ENCODE peak calls at places on chromosomes 13 and 19, in six cellular contexts. R is AG09319, P is GM13976, G is left ventricle myocardium inferior, Y is fibroblast of villous mesenchyme, Q is osteocyte. L is an unnamed sample.

GRCh38 chr19:35273686-35274259 is 5.0 kb downstream of the USF2 start:
- DNase-seq in R (no peak), Q (no peak), P (no peak), Y (no peak), G (no peak), L (no peak)

GRCh38 chr19:55581828-55582223 is 1.2 kb upstream of the ZNF579 start:
- DNase-seq in Y (no peak), R (no peak), P (no peak), G (no peak), Q (no peak), L (no peak)

GRCh38 chr13:21616880-21617279 is 12.9 kb upstream of the MICU2 start:
- DNase-seq in G (no peak), Q (no peak), P (no peak), Y (no peak), R (no peak), L (no peak)

GRCh38 chr13:29753593-29754485 is 96.6 kb downstream of the UBL3 start:
- DNase-seq in P (no peak), G (no peak), Q (no peak), Y (peak), R (no peak), L (no peak)

GRCh38 chr13:46797468-46798237 is 692 bp upstream of the ESD start:
- DNase-seq in R (no peak), Y (peak), P (no peak), Q (no peak), G (no peak), L (no peak)

GRCh38 chr13:41178040-41178439 is 16.3 kb downstream of the KBTBD7 start:
- DNase-seq in P (no peak), Y (peak), G (no peak), R (no peak), Q (no peak), L (no peak)

GRCh38 chr13:105817011-105817410 is 718.5 kb downstream of the EFNB2 start:
- DNase-seq in G (no peak), P (no peak), Q (no peak), R (no peak), Y (no peak), L (no peak)

GRCh38 chr13:107348471-107348870 is 780.5 kb upstream of the ARGLU1 start:
- DNase-seq in Q (no peak), G (no peak), R (no peak), P (no peak), Y (peak), L (no peak)

GRCh38 chr13:55967055-55967454 is 1173.7 kb upstream of the PRR20A start:
- DNase-seq in Y (no peak), R (no peak), Q (no peak), G (no peak), P (no peak), L (no peak)

GRCh38 chr13:91133941-91134772 is 213.3 kb upstream of the MIR17HG start:
- DNase-seq in Y (peak), G (no peak), R (no peak), P (peak), Q (no peak), L (peak)

GRCh38 chr13:112687836-112688559 is 1.8 kb upstream of the ATP11A start:
- DNase-seq in Y (no peak), Q (no peak), R (no peak), G (no peak), P (no peak), L (no peak)

GRCh38 chr13:34172048-34172447 is 354.1 kb downstream of the RFC3 start:
- DNase-seq in Y (no peak), G (no peak), Q (no peak), R (no peak), P (no peak), L (no peak)

GRCh38 chr13:99228737-99229691 is 28.4 kb downstream of the UBAC2 start:
- DNase-seq in G (no peak), Y (peak), R (no peak), Q (no peak), P (peak), L (no peak)

GRCh38 chr13:66513728-66514127 is 716.4 kb downstream of the PCDH9 start:
- DNase-seq in Y (no peak), R (no peak), G (no peak), P (no peak), Q (no peak), L (no peak)

GRCh38 chr13:92175330-92175729 is 776.9 kb downstream of the GPC5 start:
- DNase-seq in Y (peak), G (no peak), P (peak), R (no peak), Q (no peak), L (peak)

GRCh38 chr19:53903055-53903680 is 5.9 kb upstream of the CACNG7 start:
- DNase-seq in Y (peak), G (no peak), R (peak), Q (no peak), P (no peak), L (peak)

GRCh38 chr13:99911965-99912566 is 59.5 kb downstream of the ZIC5 start:
- DNase-seq in R (no peak), P (no peak), Y (no peak), Q (no peak), G (no peak), L (no peak)

GRCh38 chr19:46881092-46881491 is 20.3 kb downstream of the ARHGAP35 start:
- DNase-seq in Q (no peak), R (no peak), G (no peak), Y (no peak), P (no peak), L (no peak)

GRCh38 chr19:46878613-46879375 is 18.0 kb downstream of the ARHGAP35 start:
- DNase-seq in R (no peak), G (no peak), Y (peak), Q (no peak), P (no peak), L (no peak)

GRCh38 chr19:46880440-46880839 is 19.6 kb downstream of the ARHGAP35 start:
- DNase-seq in Q (no peak), Y (no peak), R (no peak), P (no peak), G (no peak), L (no peak)

GRCh38 chr19:46885411-46885810 is 24.6 kb downstream of the ARHGAP35 start:
- DNase-seq in R (no peak), Q (no peak), Y (no peak), G (no peak), P (no peak), L (no peak)

GRCh38 chr19:46882034-46882433 is 21.2 kb downstream of the ARHGAP35 start:
- DNase-seq in Q (no peak), Y (no peak), R (no peak), G (no peak), P (no peak), L (no peak)
- TF ChIP-seq CTCF in Q (no peak), Y (no peak), R (no peak), G (no peak), P (no peak), L (no peak)

GRCh38 chr19:50497030-50497420 is 14.0 kb downstream of the JOSD2 start:
- DNase-seq in P (no peak), Y (no peak), R (no peak), Q (no peak), G (peak), L (no peak)

GRCh38 chr19:50496189-50497029 is 14.6 kb downstream of the JOSD2 start:
- DNase-seq in Q (no peak), Y (no peak), R (no peak), P (no peak), G (peak), L (peak)

GRCh38 chr19:50493171-50493570 is 16.5 kb upstream of the GARIN5A start:
- DNase-seq in Y (no peak), Q (no peak), G (no peak), P (no peak), R (no peak), L (no peak)

GRCh38 chr19:50494186-50495019 is 16.6 kb downstream of the JOSD2 start:
- DNase-seq in R (no peak), Y (no peak), P (no peak), G (no peak), Q (no peak), L (no peak)

GRCh38 chr19:50495020-50495531 is 15.9 kb downstream of the JOSD2 start:
- DNase-seq in G (no peak), Y (no peak), R (no peak), Q (no peak), P (no peak), L (no peak)
- TF ChIP-seq CTCF in G (no peak), Y (no peak), R (no peak), Q (no peak), P (no peak), L (no peak)

GRCh38 chr19:33767898-33768413 is 28.7 kb upstream of the KCTD15 start:
- DNase-seq in G (no peak), Q (no peak), P (no peak), Y (peak), R (no peak), L (peak)
- TF ChIP-seq CTCF in G (peak), Q (peak), P (no peak), Y (peak), R (peak), L (peak)

GRCh38 chr13:74825170-74825948 is 656.6 kb downstream of the TBC1D4 start:
- DNase-seq in G (no peak), P (no peak), Q (no peak), R (peak), Y (peak), L (no peak)

GRCh38 chr13:74825949-74826246 is 656.1 kb downstream of the TBC1D4 start:
- DNase-seq in R (no peak), Y (no peak), G (no peak), P (no peak), Q (no peak), L (no peak)

GRCh38 chr13:74819549-74819948 is 662.4 kb downstream of the TBC1D4 start:
- DNase-seq in G (no peak), P (no peak), Y (no peak), R (no peak), Q (no peak), L (no peak)

GRCh38 chr13:74816737-74817136 is 665.2 kb downstream of the TBC1D4 start:
- DNase-seq in Y (peak), P (no peak), Q (no peak), R (no peak), G (no peak), L (no peak)

GRCh38 chr13:74820809-74821208 is 661.2 kb downstream of the TBC1D4 start:
- DNase-seq in P (no peak), R (no peak), G (no peak), Q (no peak), Y (no peak), L (no peak)
- TF ChIP-seq CTCF in P (no peak), R (no peak), G (no peak), Q (no peak), Y (no peak), L (no peak)

GRCh38 chr19:44509478-44509877 is 9.2 kb upstream of the ZNF180 start:
- DNase-seq in P (no peak), Q (no peak), G (no peak), R (no peak), Y (no peak), L (no peak)
- TF ChIP-seq CTCF in P (no peak), Q (no peak), G (no peak), R (no peak), Y (no peak), L (no peak)

DNA sequence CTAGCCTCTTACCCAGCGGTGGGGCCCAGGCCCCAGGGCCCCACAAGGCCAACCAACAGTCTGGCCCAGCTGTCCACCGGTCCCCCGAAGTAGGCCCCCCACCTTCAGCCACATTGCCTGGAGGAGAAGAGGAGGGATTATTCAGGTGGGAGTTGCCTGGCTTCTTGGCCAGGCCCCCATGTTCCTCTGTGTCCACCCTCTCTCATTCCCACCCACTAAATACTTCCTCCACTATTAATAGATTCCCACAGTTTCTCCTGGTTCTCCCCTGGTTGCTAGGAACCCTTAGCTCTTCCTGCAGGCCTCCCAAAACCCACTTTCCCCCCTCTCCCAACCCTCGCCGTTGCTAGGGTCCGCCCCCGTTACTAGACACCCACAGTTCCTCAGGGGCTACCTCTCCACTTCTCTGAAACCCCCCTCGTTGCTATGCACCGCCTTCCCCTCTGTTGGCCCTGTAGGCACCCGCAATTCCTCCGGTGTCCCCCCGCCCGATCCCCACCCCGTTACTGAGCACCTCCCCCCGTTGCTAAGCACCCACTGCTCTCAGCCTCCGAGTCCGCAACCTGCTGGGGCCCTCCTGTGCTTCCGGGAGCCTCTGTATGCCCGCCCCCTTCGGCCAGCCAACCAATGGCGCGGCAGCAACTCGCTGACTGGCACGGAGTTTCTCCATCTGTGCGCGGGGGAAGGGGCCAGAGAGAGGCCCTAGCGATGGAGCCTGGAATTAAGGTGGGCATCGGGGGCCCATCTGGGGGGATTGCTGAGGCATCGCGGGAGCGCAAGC is 2.0 kb downstream of the COQ8B start:
- DNase-seq in P (peak), R (peak), Y (peak), Q (peak), G (peak), L (peak)
- TF ChIP-seq CTCF in P (no peak), R (no peak), Y (no peak), Q (no peak), G (peak), L (no peak)

DNA sequence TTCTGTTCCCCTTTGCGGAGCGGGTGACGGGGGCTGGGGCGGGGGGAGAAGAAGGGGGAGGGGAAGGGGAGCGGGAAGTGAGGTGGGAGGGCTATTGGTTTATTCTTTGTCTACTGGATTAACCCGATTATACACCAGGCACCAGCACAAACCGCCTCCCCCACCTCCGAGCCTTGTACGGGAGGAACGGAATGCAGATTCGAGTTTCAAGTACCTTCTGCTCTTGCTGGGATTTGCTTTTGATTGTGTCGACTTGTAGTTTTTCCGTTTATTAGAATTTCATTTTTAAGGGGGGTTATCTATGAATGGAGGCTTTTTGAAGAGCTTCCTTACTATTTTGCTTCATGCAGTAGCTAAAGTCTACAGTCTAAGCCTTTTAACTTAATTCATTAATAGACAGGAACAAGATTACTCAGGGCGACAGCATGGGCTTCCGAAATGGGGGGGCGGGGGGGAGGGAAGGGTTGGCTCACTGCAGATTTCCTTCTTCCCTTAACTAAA is 895 bp upstream of the SPRY2 start:
- DNase-seq in Y (peak), Q (no peak), R (no peak), P (no peak), G (peak), L (peak)
- TF ChIP-seq CTCF in Y (no peak), Q (no peak), R (no peak), P (no peak), G (no peak), L (no peak)

GRCh38 chr19:6418562-6418932 is 6.1 kb downstream of the KHSRP start:
- DNase-seq in Y (no peak), G (no peak), R (no peak), Q (no peak), P (no peak), L (no peak)
- TF ChIP-seq CTCF in Y (no peak), G (no peak), R (no peak), Q (no peak), P (no peak), L (no peak)

DNA sequence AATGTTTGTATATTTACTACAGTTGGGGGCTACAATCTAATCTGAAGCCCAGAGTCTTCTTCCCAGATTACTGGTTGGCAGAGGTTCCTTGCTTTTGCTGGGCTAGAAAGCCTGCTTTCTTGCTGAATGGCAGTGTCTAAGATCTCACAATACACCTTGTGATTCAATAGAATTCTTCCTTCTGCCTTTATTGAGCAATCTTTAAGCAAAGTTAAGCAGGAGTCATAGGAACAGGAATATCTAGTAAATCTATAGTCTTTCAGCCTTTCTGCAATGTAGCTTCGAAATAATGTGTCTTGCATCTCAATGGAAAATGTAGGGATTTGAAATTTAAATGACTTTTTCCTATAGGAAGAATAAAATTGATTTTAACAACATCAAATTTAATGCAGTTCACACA is 346.1 kb downstream of the SLITRK1 start:
- DNase-seq in Y (no peak), R (no peak), Q (no peak), P (no peak), G (no peak), L (no peak)
- TF ChIP-seq CTCF in Y (no peak), R (no peak), Q (no peak), P (no peak), G (no peak), L (no peak)